ENCODE peak calls at places on chromosomes 13 and 19, in ten cellular contexts. A is cardiac muscle cell, U is SK-N-SH, S is astrocyte, O is suprapubic skin, B is PC-9, M is kidney, F is hepatocyte, Y is heart left ventricle, V is heart right ventricle. W is an unnamed sample. For H3K4me1, the result is how much of the 10 kb centered on the place peaks cover.

GRCh38 chr13:74056829-74057564 is 77.2 kb downstream of the KLF12 start:
- DNase-seq in M (peak), A (no peak), F (no peak), Y (peak), B (no peak), V (peak), O (no peak), S (no peak), U (no peak), W (no peak)

GRCh38 chr13:36712785-36713184 is 39.0 kb downstream of the SERTM1 start:
- DNase-seq in B (no peak), F (peak), O (no peak), Y (no peak), U (peak), M (no peak), A (peak), S (peak), V (no peak), W (no peak)

GRCh38 chr19:28710278-28710677 is 502.7 kb downstream of the UQCRFS1 start:
- DNase-seq in V (no peak), F (peak), O (no peak), U (peak), Y (no peak), S (peak), M (no peak), A (peak), B (peak), W (no peak)

GRCh38 chr13:76812206-76812882 is 73.9 kb downstream of the KCTD12 start:
- DNase-seq in S (no peak), V (peak), Y (peak), O (peak), A (peak), M (no peak), F (peak), B (no peak), U (peak), W (no peak)

GRCh38 chr13:103403148-103403740 is 337.0 kb upstream of the SLC10A2 start:
- DNase-seq in B (peak), V (no peak), A (no peak), F (peak), U (no peak), M (no peak), S (no peak), Y (no peak), O (no peak), W (no peak)

GRCh38 chr13:48892311-48892710 is 83.4 kb upstream of the FNDC3A start:
- DNase-seq in B (peak), O (no peak), Y (no peak), A (peak), V (no peak), F (peak), M (no peak), S (peak), U (no peak), W (no peak)

GRCh38 chr19:42683917-42684513 is 56.3 kb downstream of the PSG3 start:
- DNase-seq in V (no peak), U (peak), M (no peak), O (no peak), Y (no peak), B (no peak), A (peak), F (no peak), S (peak), W (no peak)

GRCh38 chr19:5667751-5668271 is 12.5 kb downstream of the MICOS13 start:
- DNase-seq in U (no peak), S (no peak), F (peak), V (no peak), B (no peak), A (no peak), Y (no peak), O (no peak), M (peak), W (no peak)

GRCh38 chr19:28394705-28395104 is 818.2 kb downstream of the UQCRFS1 start:
- DNase-seq in U (no peak), S (no peak), A (no peak), Y (no peak), F (no peak), B (no peak), M (no peak), V (no peak), O (no peak), W (no peak)

GRCh38 chr19:16330368-16330801 is 5.8 kb downstream of the KLF2 start:
- DNase-seq in Y (peak), U (no peak), B (peak), V (peak), O (peak), M (peak), F (peak), A (peak), S (peak), W (peak)

GRCh38 chr13:97853550-97853949 is 99.9 kb upstream of the IPO5 start:
- DNase-seq in Y (no peak), U (no peak), B (peak), V (no peak), S (peak), F (no peak), M (no peak), A (no peak), O (no peak), W (no peak)

GRCh38 chr19:768424-768823 is 17.5 kb downstream of the MISP start:
- DNase-seq in S (peak), A (peak), Y (no peak), V (no peak), O (no peak), B (no peak), M (no peak), F (peak), U (no peak), W (no peak)

GRCh38 chr13:99425485-99426341 is 75.6 kb upstream of the TM9SF2 start:
- DNase-seq in V (no peak), O (peak), Y (no peak), B (no peak), S (no peak), A (no peak), U (no peak), M (no peak), F (no peak), W (peak)

GRCh38 chr13:79973533-79973963 is 367.4 kb downstream of the SPRY2 start:
- DNase-seq in B (no peak), Y (peak), A (no peak), U (peak), V (peak), S (no peak), F (no peak), O (no peak), M (peak), W (no peak)

GRCh38 chr13:99614465-99614885 is 113.2 kb downstream of the TM9SF2 start:
- DNase-seq in Y (no peak), U (peak), F (peak), B (no peak), O (no peak), A (peak), M (no peak), V (no peak), S (no peak), W (no peak)

GRCh38 chr19:58556633-58557252 is 1.7 kb downstream of the UBE2M start:
- DNase-seq in U (no peak), F (no peak), O (no peak), V (no peak), A (no peak), B (no peak), S (no peak), M (peak), Y (no peak), W (peak)

GRCh38 chr19:30516111-30516510 is 143.9 kb downstream of the ZNF536 start:
- DNase-seq in Y (no peak), F (no peak), S (no peak), M (no peak), B (no peak), V (no peak), O (no peak), U (no peak), A (no peak), W (no peak)

GRCh38 chr19:24073807-24074206 is 13.2 kb upstream of the ZNF254 start:
- DNase-seq in V (no peak), U (no peak), F (no peak), Y (no peak), S (no peak), M (no peak), B (peak), A (no peak), O (no peak), W (no peak)

GRCh38 chr19:50794074-50794777 is 4.0 kb downstream of the ACP4 start:
- DNase-seq in F (peak), B (no peak), S (no peak), A (no peak), O (no peak), V (no peak), Y (no peak), M (no peak), U (peak), W (peak)

GRCh38 chr13:79528759-79529191 is 47.8 kb downstream of the NDFIP2 start:
- DNase-seq in F (peak), S (no peak), B (no peak), M (no peak), A (no peak), V (no peak), O (no peak), Y (no peak), U (no peak), W (no peak)

GRCh38 chr13:101751488-101751887 is 299.0 kb downstream of the ITGBL1 start:
- DNase-seq in S (peak), M (no peak), A (peak), Y (no peak), U (peak), O (no peak), V (no peak), F (peak), B (peak), W (no peak)

GRCh38 chr13:69660155-69660554 is 447.5 kb upstream of the ATXN8OS start:
- DNase-seq in F (no peak), B (no peak), V (no peak), S (no peak), Y (no peak), U (no peak), M (no peak), A (no peak), O (no peak), W (no peak)

GRCh38 chr13:30829145-30829544 is 76.9 kb upstream of the MEDAG start:
- DNase-seq in V (no peak), M (no peak), F (peak), U (no peak), O (no peak), S (peak), B (peak), A (peak), Y (no peak), W (no peak)

GRCh38 chr13:23087884-23088283 is 92.9 kb upstream of the SGCG start:
- DNase-seq in B (no peak), S (no peak), F (peak), Y (no peak), A (peak), O (no peak), U (peak), M (no peak), V (no peak), W (peak)

GRCh38 chr13:51674276-51674675 is 90.0 kb downstream of the WDFY2 start:
- DNase-seq in Y (no peak), A (no peak), U (no peak), S (no peak), O (no peak), B (peak), F (peak), V (no peak), M (peak), W (peak)

GRCh38 chr19:57560049-57560491 is 407 bp upstream of the ZNF550 start:
- DNase-seq in V (peak), O (no peak), U (peak), Y (peak), M (peak), F (no peak), B (peak), A (peak), S (peak), W (no peak)

GRCh38 chr13:82654143-82654542 is 1228.1 kb downstream of the SLITRK1 start:
- DNase-seq in S (no peak), B (no peak), A (no peak), U (no peak), V (no peak), O (no peak), M (no peak), Y (no peak), F (no peak), W (no peak)

GRCh38 chr13:59475911-59476310 is 687.8 kb downstream of the DIAPH3 start:
- DNase-seq in M (no peak), Y (no peak), U (no peak), A (no peak), O (no peak), B (no peak), V (no peak), S (no peak), F (no peak), W (no peak)

GRCh38 chr13:59479629-59480028 is 684.1 kb downstream of the DIAPH3 start:
- DNase-seq in V (no peak), Y (no peak), S (no peak), A (no peak), B (no peak), O (no peak), M (no peak), U (no peak), F (no peak), W (no peak)

GRCh38 chr13:59478908-59479307 is 684.8 kb downstream of the DIAPH3 start:
- DNase-seq in M (no peak), B (no peak), F (no peak), O (no peak), U (no peak), V (no peak), A (no peak), Y (no peak), S (no peak), W (no peak)

GRCh38 chr13:59476376-59476775 is 687.4 kb downstream of the DIAPH3 start:
- DNase-seq in M (no peak), B (no peak), V (no peak), A (no peak), O (no peak), U (no peak), S (no peak), Y (no peak), F (no peak), W (no peak)

DNA sequence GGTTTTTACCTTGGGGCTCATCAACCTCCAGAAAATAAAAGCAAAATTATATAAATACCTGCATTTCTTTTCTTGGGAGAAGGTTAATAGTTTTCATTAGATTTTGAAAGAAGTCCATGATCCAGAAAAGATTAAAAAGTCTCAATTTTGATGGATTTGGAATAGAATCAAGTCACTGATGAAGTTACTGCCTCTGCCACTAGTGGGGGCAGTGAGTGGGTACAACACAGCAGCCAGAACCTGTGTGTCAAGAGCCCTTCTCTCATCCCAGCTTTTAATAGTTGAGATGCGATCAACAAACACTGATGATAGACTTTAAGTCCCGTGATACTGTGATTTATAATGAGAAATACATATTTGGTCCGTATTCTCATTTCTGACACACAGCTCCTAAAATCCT is 686.7 kb downstream of the DIAPH3 start:
- DNase-seq in Y (no peak), U (no peak), V (no peak), B (no peak), O (no peak), F (no peak), A (no peak), S (no peak), M (no peak), W (no peak)
- TF ChIP-seq CTCF in Y (peak), U (peak), V (peak), B (peak), O (no peak), F (peak), A (peak), S (no peak), M (peak), W (no peak)

DNA sequence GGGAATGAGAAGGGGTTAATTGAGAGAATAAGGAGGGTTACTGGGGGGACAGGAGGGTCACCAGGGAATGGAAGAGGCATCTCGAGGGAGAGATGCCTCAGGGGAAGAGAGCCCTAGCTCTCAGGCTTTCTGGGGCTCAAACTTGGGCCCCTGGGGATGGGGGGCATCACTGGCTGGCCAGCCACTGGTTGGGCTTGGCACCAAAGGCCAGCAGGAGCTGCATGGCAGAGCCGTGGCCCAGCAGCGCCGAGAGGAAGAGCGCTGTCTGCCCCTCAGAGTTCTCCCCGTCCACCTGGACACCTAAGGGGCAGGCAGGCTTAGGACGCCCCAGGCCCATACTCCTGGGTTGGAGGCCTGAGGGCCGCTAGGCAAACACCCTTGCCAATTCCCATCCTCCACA is 17.5 kb downstream of the ARHGAP33 start:
- DNase-seq in F (no peak), A (no peak), O (no peak), U (no peak), Y (no peak), V (no peak), S (no peak), B (no peak), M (no peak), W (no peak)
- H3K4me1 ChIP-seq in F (under half), A (under half), O (under half), U (under half), Y (under half), V (under half), S (under half), B (under half), M (under half), W (under half)

GRCh38 chr13:21063031-21063430 is 1.6 kb upstream of the LATS2 start:
- DNase-seq in F (no peak), O (no peak), M (no peak), Y (no peak), U (no peak), B (no peak), V (no peak), S (no peak), A (no peak), W (peak)

GRCh38 chr13:21058361-21058760 is 3.0 kb downstream of the LATS2 start:
- DNase-seq in O (no peak), F (no peak), U (no peak), Y (no peak), S (no peak), A (peak), M (no peak), B (no peak), V (no peak), W (peak)

GRCh38 chr13:21060063-21060826 is 1.1 kb downstream of the LATS2 start:
- DNase-seq in M (peak), B (no peak), S (peak), O (no peak), A (peak), F (peak), V (peak), Y (peak), U (no peak), W (peak)

GRCh38 chr13:21060827-21061076 is 634 bp downstream of the LATS2 start:
- DNase-seq in S (no peak), M (no peak), B (no peak), F (no peak), Y (peak), U (peak), A (no peak), V (peak), O (no peak), W (no peak)

GRCh38 chr13:21061077-21061945 is at the start of gene LATS2:
- DNase-seq in O (peak), U (peak), V (peak), F (peak), Y (peak), A (peak), B (peak), M (peak), S (peak), W (peak)
- TF ChIP-seq CTCF in O (no peak), U (peak), V (peak), F (peak), Y (peak), A (peak), B (no peak), M (peak), S (no peak), W (peak)

GRCh38 chr19:18170714-18171255 is 2.8 kb upstream of the IFI30 start:
- DNase-seq in O (no peak), V (no peak), B (no peak), S (no peak), F (no peak), U (peak), Y (no peak), A (peak), M (no peak), W (no peak)
- H3K4me1 ChIP-seq in O (under half), V (under half), B (under half), S (under half), F (under half), U (under half), Y (half or more), A (under half), M (under half), W (under half)

GRCh38 chr13:24866488-24866887 is 102.5 kb downstream of the RNF17 start:
- DNase-seq in V (no peak), U (no peak), B (no peak), O (no peak), A (no peak), Y (no peak), F (no peak), M (no peak), S (no peak), W (no peak)

GRCh38 chr13:24863748-24864540 is 100.0 kb downstream of the RNF17 start:
- DNase-seq in U (no peak), A (no peak), B (no peak), F (no peak), O (no peak), Y (no peak), M (no peak), S (peak), V (no peak), W (no peak)

GRCh38 chr13:24864579-24864978 is 100.6 kb downstream of the RNF17 start:
- DNase-seq in O (no peak), A (no peak), F (no peak), S (no peak), U (no peak), B (no peak), V (no peak), M (no peak), Y (no peak), W (no peak)

GRCh38 chr13:24861617-24862362 is 97.8 kb downstream of the RNF17 start:
- DNase-seq in U (no peak), S (no peak), B (no peak), M (no peak), V (no peak), A (no peak), F (no peak), O (no peak), Y (no peak), W (no peak)

DNA sequence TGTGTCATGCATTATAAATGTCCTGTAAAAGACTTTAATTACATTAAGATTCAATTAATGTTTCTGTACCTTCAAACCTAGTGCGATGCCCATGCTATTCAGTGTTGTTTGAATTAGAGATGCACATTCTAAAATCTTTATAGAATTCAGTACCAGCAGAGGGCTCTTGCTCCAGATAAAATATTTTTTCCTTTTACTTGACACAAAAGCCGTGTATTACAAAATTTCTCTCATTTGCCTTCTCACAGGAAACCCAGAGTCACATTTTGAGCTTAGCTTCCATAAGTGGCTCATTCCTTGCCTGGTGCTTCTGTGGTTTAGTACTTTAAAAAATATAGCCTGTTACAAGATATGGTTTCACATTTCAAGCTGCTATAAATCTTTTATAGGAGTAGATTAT is 101.2 kb downstream of the RNF17 start:
- DNase-seq in B (no peak), O (no peak), U (no peak), Y (no peak), S (no peak), V (no peak), A (peak), M (no peak), F (no peak), W (no peak)
- TF ChIP-seq CTCF in B (peak), O (no peak), U (peak), Y (no peak), S (no peak), V (peak), A (peak), M (no peak), F (peak), W (no peak)

W was measured in colonic mucosa.